ENCODE peak calls at places on chromosomes 13 and 19, in four cellular contexts. One of them, this sample, is unnamed.

GRCh38 chr19:48900477-48901452 is 653 bp downstream of the NUCB1 start:
- DNase-seq in fibroblast of lung: peak; percentile 60
- DNase-seq in iris pigment epithelial cell: peak; percentile 48
- DNase-seq in stimulated activated CD8-positive, alpha-beta memory T cell treated with anti-CD3 and anti-CD28 coated beads, Interleukin-7, amount 100 ng/mL, for 48 hours: no peak
- DNase-seq in this sample: no peak

GRCh38 chr19:3821857-3822364 is 35.7 kb upstream of the MATK start:
- DNase-seq in fibroblast of lung: peak; percentile 17
- DNase-seq in iris pigment epithelial cell: peak; percentile 24
- DNase-seq in stimulated activated CD8-positive, alpha-beta memory T cell treated with anti-CD3 and anti-CD28 coated beads, Interleukin-7, amount 100 ng/mL, for 48 hours: peak; percentile 76
- DNase-seq in this sample: peak; percentile 75

GRCh38 chr19:45729774-45730388 is 815 bp downstream of the FBXO46 start:
- DNase-seq in iris pigment epithelial cell: no peak
- DNase-seq in fibroblast of lung: no peak
- DNase-seq in stimulated activated CD8-positive, alpha-beta memory T cell treated with anti-CD3 and anti-CD28 coated beads, Interleukin-7, amount 100 ng/mL, for 48 hours: no peak
- DNase-seq in this sample: no peak

GRCh38 chr19:2113436-2114211 is 16.9 kb downstream of the IZUMO4 start:
- DNase-seq in stimulated activated CD8-positive, alpha-beta memory T cell treated with anti-CD3 and anti-CD28 coated beads, Interleukin-7, amount 100 ng/mL, for 48 hours: no peak
- DNase-seq in fibroblast of lung: no peak
- DNase-seq in iris pigment epithelial cell: peak; percentile 22
- DNase-seq in this sample: no peak

GRCh38 chr13:33758113-33758512 is 59.8 kb upstream of the RFC3 start:
- DNase-seq in fibroblast of lung: no peak
- DNase-seq in iris pigment epithelial cell: no peak
- DNase-seq in stimulated activated CD8-positive, alpha-beta memory T cell treated with anti-CD3 and anti-CD28 coated beads, Interleukin-7, amount 100 ng/mL, for 48 hours: no peak
- DNase-seq in this sample: no peak

GRCh38 chr13:93857126-93857525 is 622.4 kb downstream of the DCT start:
- DNase-seq in stimulated activated CD8-positive, alpha-beta memory T cell treated with anti-CD3 and anti-CD28 coated beads, Interleukin-7, amount 100 ng/mL, for 48 hours: no peak
- DNase-seq in fibroblast of lung: peak; percentile 9
- DNase-seq in iris pigment epithelial cell: no peak
- DNase-seq in this sample: no peak

GRCh38 chr13:106986033-106986484 is 418.1 kb upstream of the ARGLU1 start:
- DNase-seq in stimulated activated CD8-positive, alpha-beta memory T cell treated with anti-CD3 and anti-CD28 coated beads, Interleukin-7, amount 100 ng/mL, for 48 hours: no peak
- DNase-seq in iris pigment epithelial cell: no peak
- DNase-seq in fibroblast of lung: peak; percentile 11
- DNase-seq in this sample: no peak

GRCh38 chr13:33744589-33745369 is 73.2 kb upstream of the RFC3 start:
- DNase-seq in iris pigment epithelial cell: no peak
- DNase-seq in fibroblast of lung: no peak
- DNase-seq in stimulated activated CD8-positive, alpha-beta memory T cell treated with anti-CD3 and anti-CD28 coated beads, Interleukin-7, amount 100 ng/mL, for 48 hours: no peak
- DNase-seq in this sample: no peak

GRCh38 chr13:41562083-41562482 is 104.7 kb downstream of the RGCC start:
- DNase-seq in fibroblast of lung: peak; percentile 76
- DNase-seq in stimulated activated CD8-positive, alpha-beta memory T cell treated with anti-CD3 and anti-CD28 coated beads, Interleukin-7, amount 100 ng/mL, for 48 hours: no peak
- DNase-seq in iris pigment epithelial cell: peak; percentile 95
- DNase-seq in this sample: no peak

GRCh38 chr19:12788682-12789097 is 2.6 kb upstream of the JUNB start:
- DNase-seq in fibroblast of lung: peak; percentile 63
- DNase-seq in stimulated activated CD8-positive, alpha-beta memory T cell treated with anti-CD3 and anti-CD28 coated beads, Interleukin-7, amount 100 ng/mL, for 48 hours: no peak
- DNase-seq in iris pigment epithelial cell: peak; percentile 78
- DNase-seq in this sample: peak; percentile 29

GRCh38 chr13:82627183-82627582 is 1255.1 kb downstream of the SLITRK1 start:
- DNase-seq in stimulated activated CD8-positive, alpha-beta memory T cell treated with anti-CD3 and anti-CD28 coated beads, Interleukin-7, amount 100 ng/mL, for 48 hours: no peak
- DNase-seq in iris pigment epithelial cell: peak; percentile 87
- DNase-seq in fibroblast of lung: peak; percentile 96
- DNase-seq in this sample: no peak

GRCh38 chr19:51029718-51030117 is 3.3 kb upstream of the KLK11 start:
- DNase-seq in iris pigment epithelial cell: no peak
- DNase-seq in fibroblast of lung: no peak
- DNase-seq in stimulated activated CD8-positive, alpha-beta memory T cell treated with anti-CD3 and anti-CD28 coated beads, Interleukin-7, amount 100 ng/mL, for 48 hours: no peak
- DNase-seq in this sample: no peak

GRCh38 chr13:50826035-50826434 is 17.5 kb downstream of the DLEU7 start:
- DNase-seq in fibroblast of lung: no peak
- DNase-seq in iris pigment epithelial cell: no peak
- DNase-seq in stimulated activated CD8-positive, alpha-beta memory T cell treated with anti-CD3 and anti-CD28 coated beads, Interleukin-7, amount 100 ng/mL, for 48 hours: no peak
- DNase-seq in this sample: no peak

GRCh38 chr13:54029720-54030119 is 1001.1 kb downstream of the OLFM4 start:
- DNase-seq in stimulated activated CD8-positive, alpha-beta memory T cell treated with anti-CD3 and anti-CD28 coated beads, Interleukin-7, amount 100 ng/mL, for 48 hours: no peak
- DNase-seq in iris pigment epithelial cell: no peak
- DNase-seq in fibroblast of lung: no peak
- DNase-seq in this sample: no peak